ENCODE peak calls at places on chromosomes 4 and X, in six cellular contexts. T, G, Z, L, C and O are unnamed samples. For H3K79me2 and H3K4me1, the result is how much of the 10 kb centered on the place peaks cover.

GRCh38 chr4:26557164-26557563 is 26.7 kb upstream of the TBC1D19 start:
- DNase-seq in C (no peak), G (peak), Z (peak), T (no peak), L (no peak), O (no peak)

GRCh38 chr4:92333056-92333455 is 29.3 kb downstream of the GRID2 start:
- DNase-seq in G (no peak), L (no peak), C (no peak), Z (no peak), T (no peak), O (no peak)

GRCh38 chr4:140726776-140727500 is 29.2 kb downstream of the TBC1D9 start:
- DNase-seq in L (no peak), G (peak), T (no peak), Z (peak), C (no peak), O (peak)

GRCh38 chr4:88526221-88526815 is 2.7 kb upstream of the PYURF start:
- DNase-seq in Z (peak), C (peak), T (peak), G (peak), L (no peak), O (peak)

GRCh38 chrX:70995338-70995737 is 64.4 kb upstream of the SLC7A3 start:
- DNase-seq in Z (no peak), C (no peak), G (no peak), T (no peak), L (no peak), O (no peak)

GRCh38 chrX:6941041-6941440 is 206.5 kb upstream of the STS start:
- DNase-seq in Z (peak), T (no peak), G (no peak), L (no peak), C (no peak), O (peak)

GRCh38 chrX:139544591-139544990 is 14.1 kb downstream of the F9 start:
- DNase-seq in L (no peak), C (no peak), Z (no peak), G (no peak), T (no peak), O (no peak)

GRCh38 chr4:155033604-155034003 is 174.8 kb upstream of the NPY2R start:
- DNase-seq in G (no peak), L (no peak), C (no peak), T (no peak), Z (no peak), O (no peak)

GRCh38 chr4:52001616-52002015 is 18.5 kb downstream of the LRRC66 start:
- DNase-seq in G (peak), T (no peak), C (no peak), Z (peak), L (no peak), O (no peak)

GRCh38 chr4:159748834-159749444 is 646.1 kb downstream of the RAPGEF2 start:
- DNase-seq in Z (no peak), L (no peak), T (no peak), G (no peak), C (no peak), O (no peak)

GRCh38 chr4:168917150-168917779 is 92.8 kb downstream of the CBR4 start:
- DNase-seq in Z (peak), T (peak), C (peak), G (peak), L (peak), O (peak)

GRCh38 chrX:119622356-119623232 is 16.4 kb upstream of the NKRF start:
- DNase-seq in T (no peak), G (no peak), Z (peak), L (no peak), C (no peak), O (peak)

GRCh38 chr4:25172964-25173917 is 13.0 kb upstream of the SEPSECS start:
- DNase-seq in T (no peak), C (no peak), L (peak), Z (peak), G (peak), O (peak)

GRCh38 chr4:46937493-46937892 is 28.4 kb upstream of the COX7B2 start:
- DNase-seq in G (peak), L (no peak), T (peak), Z (peak), C (peak), O (peak)

GRCh38 chr4:107900067-107900466 is 31.3 kb upstream of the CYP2U1 start:
- DNase-seq in G (no peak), T (no peak), Z (no peak), C (no peak), L (no peak), O (no peak)

GRCh38 chr4:2666722-2667247 is 89.4 kb downstream of the TNIP2 start:
- DNase-seq in Z (no peak), G (no peak), T (no peak), C (no peak), L (no peak), O (no peak)
- H3K79me2 ChIP-seq in Z (under half), G (under half), T (under half), C (under half), L (under half), O (under half)

GRCh38 chr4:85928775-85929585 is 430.9 kb downstream of the MAPK10 start:
- DNase-seq in Z (peak), L (no peak), T (no peak), G (no peak), C (peak), O (no peak)

GRCh38 chr4:85933306-85933640 is 426.6 kb downstream of the MAPK10 start:
- DNase-seq in Z (no peak), T (no peak), L (no peak), G (no peak), C (no peak), O (no peak)

GRCh38 chr4:85932371-85933305 is 427.2 kb downstream of the MAPK10 start:
- DNase-seq in C (no peak), T (no peak), L (no peak), Z (peak), G (no peak), O (peak)

GRCh38 chr4:85925071-85925470 is 434.8 kb downstream of the MAPK10 start:
- DNase-seq in G (no peak), T (no peak), L (no peak), Z (no peak), C (no peak), O (no peak)

GRCh38 chr4:85929926-85930325 is 429.9 kb downstream of the MAPK10 start:
- DNase-seq in C (peak), Z (no peak), T (no peak), L (no peak), G (no peak), O (peak)
- H3K4me1 ChIP-seq in C (half or more), Z (under half), T (under half), L (under half), G (under half), O (under half)

DNA sequence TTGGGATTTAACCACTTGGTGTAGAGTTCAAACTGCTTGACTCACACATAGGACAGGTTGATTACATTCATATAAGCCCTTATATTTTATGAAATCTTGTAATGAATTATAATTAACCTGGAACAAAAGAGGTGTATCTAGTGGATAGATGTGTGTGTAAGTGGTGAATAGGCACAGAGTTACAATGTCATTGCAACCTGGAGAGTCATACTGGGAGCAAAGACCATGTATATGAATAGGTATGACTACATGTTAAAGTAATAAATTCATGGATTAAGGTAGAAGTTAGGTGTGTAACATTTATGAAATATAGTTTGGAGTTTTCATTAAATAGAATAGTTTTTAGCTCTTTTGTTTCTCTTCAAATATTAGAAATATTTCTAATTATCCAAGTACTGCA is 26.1 kb downstream of the RAP1GDS1 start:
- DNase-seq in Z (no peak), L (no peak), G (no peak), C (no peak), T (no peak), O (no peak)
- H3K79me2 ChIP-seq in Z (half or more), L (half or more), G (half or more), C (half or more), T (half or more), O (half or more)

DNA sequence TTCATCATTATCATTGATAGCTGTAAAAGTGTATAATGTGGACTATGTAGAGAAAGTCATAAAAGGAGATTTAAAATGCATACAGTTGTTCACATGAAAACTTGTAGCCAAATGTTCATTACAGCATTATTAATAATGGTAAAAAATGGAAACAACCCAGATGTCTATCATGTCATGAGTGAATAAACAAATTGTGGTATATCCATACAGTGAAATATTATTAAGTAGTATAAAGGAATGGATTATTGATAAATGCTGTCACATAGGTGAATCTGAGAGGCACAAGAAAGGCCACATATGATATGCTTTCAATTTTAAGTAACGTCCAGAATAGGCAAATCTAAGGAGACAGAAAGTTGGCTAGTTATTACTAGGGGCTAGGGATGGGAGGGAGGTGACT is 7.1 kb downstream of the TET2 start:
- DNase-seq in C (no peak), Z (no peak), G (no peak), T (no peak), L (no peak), O (no peak)
- H3K4me1 ChIP-seq in C (under half), Z (under half), G (under half), T (under half), L (under half), O (under half)

GRCh38 chrX:55490121-55490520 is 473 bp upstream of the USP51 start:
- DNase-seq in T (no peak), Z (no peak), G (no peak), C (no peak), L (no peak), O (no peak)
- H3K79me2 ChIP-seq in T (under half), Z (under half), G (under half), C (under half), L (under half), O (under half)

GRCh38 chr4:184812181-184812542 is 13.6 kb downstream of the ACSL1 start:
- DNase-seq in L (no peak), C (no peak), Z (no peak), G (no peak), T (no peak), O (no peak)
- H3K4me1 ChIP-seq in L (under half), C (under half), Z (under half), G (half or more), T (under half), O (under half)

GRCh38 chr4:173367946-173368345 is 2.8 kb upstream of the SAP30 start:
- DNase-seq in L (no peak), Z (peak), G (peak), T (no peak), C (no peak), O (peak)

GRCh38 chr4:173370477-173371291 is at the start of gene SAP30:
- DNase-seq in L (peak), G (peak), Z (peak), C (peak), T (peak), O (peak)

GRCh38 chr4:173370130-173370476 is 651 bp upstream of the SAP30 start:
- DNase-seq in C (peak), G (no peak), Z (no peak), T (no peak), L (no peak), O (no peak)

GRCh38 chr4:173374588-173374987 is 3.8 kb downstream of the SAP30 start:
- DNase-seq in C (no peak), G (no peak), Z (no peak), L (no peak), T (no peak), O (no peak)

GRCh38 chr4:173371292-173372192 is 788 bp downstream of the SAP30 start:
- DNase-seq in G (peak), Z (peak), C (peak), T (peak), L (no peak), O (peak)
- H3K79me2 ChIP-seq in G (under half), Z (under half), C (under half), T (under half), L (under half), O (under half)

GRCh38 chrX:39769748-39770147 is 328.0 kb downstream of the BCOR start:
- DNase-seq in G (no peak), C (no peak), L (no peak), T (no peak), Z (no peak), O (no peak)
- H3K4me1 ChIP-seq in G (under half), C (under half), L (under half), T (under half), Z (under half), O (under half)

GRCh38 chr4:94455081-94455480 is 3.3 kb downstream of the PDLIM5 start:
- DNase-seq in L (no peak), Z (peak), G (peak), C (no peak), T (no peak), O (peak)

GRCh38 chr4:94454405-94454804 is 2.7 kb downstream of the PDLIM5 start:
- DNase-seq in L (no peak), T (no peak), G (peak), Z (peak), C (no peak), O (peak)

GRCh38 chr4:94451669-94452475 is at the start of gene PDLIM5:
- DNase-seq in C (peak), T (peak), Z (peak), L (peak), G (peak), O (peak)

GRCh38 chr4:94452476-94453300 is 946 bp downstream of the PDLIM5 start:
- DNase-seq in G (peak), Z (peak), C (peak), T (peak), L (peak), O (peak)

DNA sequence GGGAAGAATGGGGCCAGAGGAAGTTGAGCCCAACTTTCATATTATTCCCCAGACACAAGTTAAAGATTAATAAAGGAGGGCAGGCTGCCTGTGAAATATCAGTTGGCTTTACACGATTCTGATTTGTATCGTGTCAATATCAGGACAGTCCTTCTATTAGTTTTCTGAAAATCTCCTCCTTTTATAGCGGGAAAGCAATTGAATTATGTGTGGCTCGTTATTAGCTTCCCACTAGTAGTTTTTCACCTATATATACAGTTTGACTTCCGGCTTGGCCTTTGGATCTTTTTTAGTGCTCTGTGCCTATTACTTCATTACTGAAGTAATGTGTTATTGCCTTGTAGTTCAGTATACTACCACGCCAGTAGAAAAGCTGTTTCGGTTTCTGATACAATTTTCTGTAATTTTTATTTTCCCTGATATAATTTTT is 1.8 kb downstream of the PDLIM5 start:
- DNase-seq in G (peak), Z (no peak), T (no peak), C (peak), L (no peak), O (peak)
- H3K79me2 ChIP-seq in G (half or more), Z (half or more), T (under half), C (half or more), L (half or more), O (half or more)

GRCh38 chrX:133911816-133912495 is 73.4 kb downstream of the GPC3 start:
- DNase-seq in G (no peak), C (no peak), L (no peak), Z (no peak), T (no peak), O (no peak)

GRCh38 chrX:133909888-133910287 is 75.5 kb downstream of the GPC3 start:
- DNase-seq in C (no peak), G (no peak), L (no peak), T (no peak), Z (no peak), O (no peak)

GRCh38 chrX:133910539-133910938 is 74.9 kb downstream of the GPC3 start:
- DNase-seq in C (no peak), G (no peak), Z (no peak), L (no peak), T (no peak), O (no peak)

GRCh38 chrX:133913658-133914388 is 71.6 kb downstream of the GPC3 start:
- DNase-seq in T (no peak), G (no peak), L (no peak), Z (no peak), C (no peak), O (no peak)

GRCh38 chrX:133913009-133913408 is 72.4 kb downstream of the GPC3 start:
- DNase-seq in Z (no peak), C (no peak), L (no peak), G (no peak), T (no peak), O (no peak)
- H3K4me1 ChIP-seq in Z (under half), C (under half), L (under half), G (under half), T (under half), O (under half)